ENCODE peak calls at places on chromosome 20, in eight cellular contexts. G, Y, M, C, N, Z, Q and E are unnamed samples.

GRCh38 chr20:24309596-24309995 is 159.8 kb upstream of the SYNDIG1 start:
- DNase-seq in G (no peak), Y (no peak), M (no peak), C (no peak), N (no peak), Z (no peak), Q (no peak), E (no peak)

GRCh38 chr20:3360752-3361151 is 46.7 kb downstream of the DNAAF9 start:
- DNase-seq in G (no peak), Y (no peak), M (no peak), C (no peak), N (no peak), Z (no peak), Q (no peak), E (no peak)

GRCh38 chr20:48384147-48384818 is 443.5 kb downstream of the PREX1 start:
- DNase-seq in G (no peak), Y (no peak), M (no peak), C (no peak), N (no peak), Z (no peak), Q (no peak), E (no peak)

GRCh38 chr20:15642676-15643075 is 930.6 kb downstream of the KIF16B start:
- DNase-seq in G (no peak), Y (no peak), M (no peak), C (no peak), N (peak; percentile 65), Z (no peak), Q (no peak), E (no peak)

GRCh38 chr20:41095110-41095969 is 42.0 kb upstream of the PLCG1 start:
- DNase-seq in G (peak; percentile 40), Y (peak; percentile 68), M (no peak), C (peak; percentile 82), N (no peak), Z (peak; percentile 48), Q (peak; percentile 73), E (peak; percentile 84)

GRCh38 chr20:58481541-58482021 is 33.6 kb downstream of the APCDD1L start:
- DNase-seq in G (peak; percentile 36), Y (no peak), M (no peak), C (no peak), N (no peak), Z (no peak), Q (no peak), E (no peak)

GRCh38 chr20:31560094-31560899 is 44.8 kb upstream of the ID1 start:
- DNase-seq in G (peak; percentile 57), Y (peak; percentile 77), M (peak; percentile 62), C (peak; percentile 92), N (peak; percentile 88), Z (peak; percentile 67), Q (peak; percentile 89), E (peak; percentile 86)

GRCh38 chr20:14790771-14791517 is 453.5 kb upstream of the FLRT3 start:
- DNase-seq in G (no peak), Y (no peak), M (no peak), C (no peak), N (no peak), Z (no peak), Q (no peak), E (no peak)

GRCh38 chr20:52124821-52125220 is 66.8 kb downstream of the ZFP64 start:
- DNase-seq in G (no peak), Y (no peak), M (no peak), C (no peak), N (no peak), Z (no peak), Q (no peak), E (no peak)

GRCh38 chr20:23255658-23256385 is 94.8 kb upstream of the NXT1 start:
- DNase-seq in G (no peak), Y (no peak), M (peak; percentile 78), C (no peak), N (no peak), Z (no peak), Q (no peak), E (no peak)

GRCh38 chr20:64056639-64056888 is 6.4 kb upstream of the TCEA2 start:
- DNase-seq in G (no peak), Y (no peak), M (no peak), C (no peak), N (no peak), Z (no peak), Q (no peak), E (no peak)

GRCh38 chr20:50333856-50334255 is 143.2 kb downstream of the CEBPB start:
- DNase-seq in G (no peak), Y (no peak), M (peak; percentile 56), C (peak; percentile 22), N (peak; percentile 68), Z (no peak), Q (no peak), E (no peak)

GRCh38 chr20:46118481-46119020 is 437 bp downstream of the CD40 start:
- DNase-seq in G (peak; percentile 44), Y (peak; percentile 62), M (no peak), C (peak; percentile 87), N (peak; percentile 72), Z (peak; percentile 41), Q (peak; percentile 73), E (peak; percentile 75)

GRCh38 chr20:57654998-57655811 is 35.0 kb upstream of the ZBP1 start:
- DNase-seq in G (peak; percentile 3), Y (no peak), M (no peak), C (peak; percentile 70), N (peak; percentile 63), Z (peak; percentile 21), Q (peak; percentile 62), E (peak; percentile 36)

GRCh38 chr20:57876163-57876562 is 166.3 kb upstream of the PMEPA1 start:
- DNase-seq in G (no peak), Y (no peak), M (no peak), C (no peak), N (no peak), Z (no peak), Q (peak; percentile 3), E (no peak)

GRCh38 chr20:59718071-59718470 is 113.7 kb downstream of the PHACTR3 start:
- DNase-seq in G (no peak), Y (no peak), M (no peak), C (no peak), N (no peak), Z (no peak), Q (peak; percentile 43), E (no peak)

GRCh38 chr20:43658723-43659419 is 8.0 kb upstream of the MYBL2 start:
- DNase-seq in G (no peak), Y (no peak), M (no peak), C (no peak), N (no peak), Z (no peak), Q (no peak), E (no peak)

GRCh38 chr20:40016359-40016758 is 672.7 kb downstream of the MAFB start:
- DNase-seq in G (no peak), Y (no peak), M (no peak), C (no peak), N (no peak), Z (no peak), Q (no peak), E (no peak)

GRCh38 chr20:17845701-17846475 is 122.7 kb downstream of the SNX5 start:
- DNase-seq in G (no peak), Y (peak; percentile 41), M (no peak), C (no peak), N (no peak), Z (peak; percentile 61), Q (no peak), E (no peak)

GRCh38 chr20:47701612-47702011 is 83.7 kb downstream of the SULF2 start:
- DNase-seq in G (no peak), Y (no peak), M (no peak), C (no peak), N (no peak), Z (no peak), Q (no peak), E (no peak)

GRCh38 chr20:50744143-50744792 is 12.9 kb downstream of the PARD6B start:
- DNase-seq in G (peak; percentile 71), Y (no peak), M (peak; percentile 74), C (no peak), N (peak; percentile 82), Z (peak; percentile 77), Q (peak; percentile 87), E (peak; percentile 70)

GRCh38 chr20:3749689-3750639 is 17.5 kb downstream of the HSPA12B start:
- DNase-seq in G (no peak), Y (peak; percentile 81), M (no peak), C (peak; percentile 60), N (no peak), Z (no peak), Q (no peak), E (peak; percentile 57)

GRCh38 chr20:54058420-54059139 is 11.8 kb downstream of the BCAS1 start:
- DNase-seq in G (no peak), Y (no peak), M (no peak), C (no peak), N (no peak), Z (no peak), Q (no peak), E (no peak)

GRCh38 chr20:21520702-21521595 is 7.1 kb upstream of the NKX2-2 start:
- DNase-seq in G (no peak), Y (no peak), M (no peak), C (no peak), N (no peak), Z (no peak), Q (no peak), E (no peak)

GRCh38 chr20:12942123-12942522 is 66.6 kb upstream of the SPTLC3 start:
- DNase-seq in G (no peak), Y (no peak), M (no peak), C (no peak), N (no peak), Z (no peak), Q (no peak), E (no peak)
- TF ChIP-seq CTCF in G (no peak), Y (no peak), M (no peak), C (no peak), N (no peak), Z (no peak), Q (no peak), E (no peak)

GRCh38 chr20:33672426-33673114 is 1.7 kb downstream of the NECAB3 start:
- DNase-seq in G (no peak), Y (no peak), M (no peak), C (no peak), N (no peak), Z (peak; percentile 27), Q (no peak), E (no peak)
- H3K4me3 ChIP-seq in G (peak overlapping the region; percentile 74), Y (peak overlapping the region; percentile 72), M (peak overlapping the region; percentile 69), C (no peak overlapping the region), N (peak overlapping the region; percentile 72), Z (peak overlapping the region; percentile 76), Q (peak overlapping the region; percentile 84), E (no peak overlapping the region)

DNA sequence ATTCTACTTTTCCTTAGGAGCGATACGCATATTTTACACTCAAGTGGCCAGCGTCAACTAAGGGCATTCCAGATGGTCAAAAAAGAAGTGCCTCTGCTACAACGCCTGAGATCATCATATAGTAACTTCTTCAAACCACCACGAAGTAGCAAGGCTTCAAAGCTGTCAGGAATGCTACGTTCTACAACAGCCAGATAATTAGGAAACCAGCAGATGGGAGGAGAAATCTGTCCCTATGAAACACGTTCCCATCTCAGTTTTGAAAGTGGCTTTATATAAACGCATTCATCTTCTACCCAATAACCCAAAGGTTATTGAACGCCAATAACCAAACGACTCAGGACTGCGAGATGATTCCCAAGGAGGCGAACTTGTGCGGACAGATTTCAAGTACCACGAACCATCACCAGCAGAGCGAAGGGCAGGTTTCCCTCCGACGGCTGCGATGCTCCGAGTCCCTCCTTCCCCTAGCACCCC is 1.2 kb downstream of the ABHD12 start:
- DNase-seq in G (no peak), Y (no peak), M (no peak), C (no peak), N (no peak), Z (no peak), Q (no peak), E (no peak)
- H3K27ac ChIP-seq in G (peak overlapping the region; percentile 88), Y (peak overlapping the region; percentile 94), M (peak overlapping the region; percentile 61), C (peak overlapping the region; percentile 88), N (peak overlapping the region; percentile 78), Z (peak overlapping the region; percentile 90), Q (no peak overlapping the region), E (peak overlapping the region; percentile 92)

GRCh38 chr20:44738779-44739477 is 6.7 kb upstream of the KCNK15 start:
- DNase-seq in G (peak; percentile 66), Y (no peak), M (no peak), C (no peak), N (peak; percentile 83), Z (peak; percentile 63), Q (peak; percentile 89), E (peak; percentile 54)
- TF ChIP-seq CTCF in G (no peak), Y (no peak), M (no peak), C (no peak), N (no peak), Z (no peak), Q (no peak), E (no peak)